ENCODE peak calls at places on chromosome 22, in seven cellular contexts. J, Y, O, Q, M, U and G are unnamed samples.

GRCh38 chr22:44729391-44730012 is 22.9 kb upstream of the ARHGAP8 start:
- DNase-seq in Q (no peak), J (peak; percentile 71), U (no peak), O (peak; percentile 88), Y (no peak), M (peak; percentile 82), G (peak; percentile 28)

GRCh38 chr22:27380826-27381225 is 420.7 kb downstream of the MN1 start:
- DNase-seq in O (no peak), Q (no peak), M (no peak), J (no peak), U (no peak), Y (no peak), G (no peak)

GRCh38 chr22:39715778-39716495 is 145.4 kb downstream of the CACNA1I start:
- DNase-seq in Q (no peak), U (no peak), Y (no peak), M (no peak), O (peak; percentile 59), J (no peak), G (no peak)

GRCh38 chr22:35561796-35562526 is 21.3 kb downstream of the RASD2 start:
- DNase-seq in J (peak; percentile 84), O (no peak), U (no peak), Q (no peak), Y (no peak), M (no peak), G (no peak)

GRCh38 chr22:44525872-44526271 is 27.8 kb upstream of the RTL6 start:
- DNase-seq in Y (no peak), J (peak; percentile 6), Q (no peak), U (no peak), O (no peak), M (no peak), G (no peak)

GRCh38 chr22:49973018-49973965 is 12.7 kb downstream of the PIM3 start:
- DNase-seq in U (no peak), Q (no peak), M (no peak), J (no peak), O (no peak), Y (no peak), G (no peak)

GRCh38 chr22:39219071-39220050 is 25.4 kb downstream of the PDGFB start:
- DNase-seq in U (no peak), J (no peak), Q (peak; percentile 52), O (peak; percentile 19), M (no peak), Y (no peak), G (no peak)

GRCh38 chr22:49884503-49885260 is 31.0 kb downstream of the ZBED4 start:
- DNase-seq in J (no peak), U (no peak), Q (no peak), M (no peak), Y (no peak), O (peak; percentile 63), G (no peak)

GRCh38 chr22:20866716-20867115 is 7.9 kb downstream of the SNAP29 start:
- DNase-seq in O (no peak), M (no peak), Q (no peak), U (no peak), Y (no peak), J (peak; percentile 28), G (no peak)

GRCh38 chr22:48945621-48946458 is 881.8 kb downstream of the BRD1 start:
- DNase-seq in Q (peak; percentile 72), O (peak; percentile 62), J (no peak), M (no peak), U (no peak), Y (no peak), G (no peak)

GRCh38 chr22:38298312-38299000 is 18.8 kb downstream of the CSNK1E start:
- DNase-seq in Y (no peak), O (peak; percentile 74), U (no peak), J (peak; percentile 88), Q (no peak), M (no peak), G (no peak)

GRCh38 chr22:10961043-10961860 is 4566.7 kb upstream of the OR11H1 start:
- DNase-seq in Q (no peak), J (no peak), O (peak; percentile 78), M (no peak), Y (no peak), U (no peak), G (no peak)

GRCh38 chr22:25404923-25405853 is 159.3 kb upstream of the GRK3 start:
- DNase-seq in O (peak; percentile 95), Q (no peak), Y (peak; percentile 49), U (no peak), J (peak; percentile 73), M (peak; percentile 79), G (peak; percentile 85)

GRCh38 chr22:45583504-45583903 is 80.8 kb downstream of the FBLN1 start:
- DNase-seq in J (no peak), O (peak; percentile 45), M (no peak), Y (no peak), U (no peak), Q (no peak), G (no peak)

GRCh38 chr22:39236321-39237275 is 8.2 kb downstream of the PDGFB start:
- DNase-seq in M (no peak), J (no peak), U (no peak), Q (no peak), O (no peak), Y (peak; percentile 95), G (peak; percentile 74)

GRCh38 chr22:35564975-35565867 is 24.6 kb downstream of the RASD2 start:
- DNase-seq in U (no peak), Q (no peak), M (no peak), Y (no peak), O (no peak), J (peak; percentile 78), G (no peak)

GRCh38 chr22:33969052-33969451 is 48.8 kb upstream of the LARGE1 start:
- DNase-seq in M (no peak), J (no peak), U (no peak), O (no peak), Y (no peak), Q (no peak), G (no peak)

GRCh38 chr22:20587206-20587958 is 80.0 kb downstream of the MED15 start:
- DNase-seq in M (no peak), O (peak; percentile 70), Q (no peak), J (no peak), Y (no peak), U (no peak), G (no peak)

GRCh38 chr22:44292007-44292370 is 20.8 kb downstream of the SHISAL1 start:
- DNase-seq in O (no peak), M (no peak), Y (no peak), U (no peak), J (no peak), Q (no peak), G (no peak)

GRCh38 chr22:48223488-48224190 is 1461.2 kb downstream of the TBC1D22A start:
- DNase-seq in U (no peak), Y (no peak), M (no peak), Q (no peak), O (peak; percentile 50), J (no peak), G (no peak)

GRCh38 chr22:26892401-26893033 is 235.1 kb downstream of the MIAT start:
- DNase-seq in J (no peak), Q (no peak), U (no peak), M (no peak), O (no peak), Y (no peak), G (peak; percentile 14)

GRCh38 chr22:29231971-29232959 is 26.6 kb downstream of the EMID1 start:
- DNase-seq in Q (no peak), O (peak; percentile 88), U (no peak), J (no peak), Y (no peak), M (peak; percentile 92), G (peak; percentile 48)
- TF ChIP-seq POLR2A in Q (no peak), O (no peak), U (no peak), J (no peak), Y (no peak), M (no peak), G (no peak)

DNA sequence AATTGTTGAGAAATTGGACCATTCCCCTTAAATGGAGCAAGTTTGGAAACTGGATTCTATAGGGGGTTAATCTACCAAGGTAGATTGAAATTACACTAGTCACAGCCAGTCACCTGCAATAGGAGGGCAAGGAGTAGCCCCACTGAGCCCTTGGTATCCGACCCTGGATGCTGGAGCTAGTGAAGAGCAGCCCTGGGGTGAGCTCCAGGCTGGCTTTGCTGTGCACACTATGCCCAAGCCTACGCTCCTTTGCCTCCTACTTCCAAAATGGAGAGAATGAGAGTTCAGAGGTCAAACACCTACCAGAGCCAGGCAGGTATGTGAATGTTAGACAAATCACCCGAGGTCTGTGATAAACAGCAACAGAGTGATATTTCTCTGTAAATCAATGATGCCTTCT is 23.7 kb downstream of the SNU13 start:
- DNase-seq in U (no peak), O (no peak), Q (peak; percentile 26), M (no peak), Y (no peak), J (no peak), G (no peak)
- TF ChIP-seq POLR2A in U (no peak), O (no peak), Q (no peak), M (no peak), Y (no peak), J (no peak), G (no peak)

GRCh38 chr22:19503367-19503766 is 20.8 kb downstream of the CLDN5 start:
- DNase-seq in O (no peak), J (no peak), M (no peak), Y (no peak), U (no peak), Q (no peak), G (no peak)

GRCh38 chr22:19505735-19506126 is 18.5 kb downstream of the CLDN5 start:
- DNase-seq in M (no peak), J (no peak), U (no peak), O (no peak), Q (no peak), Y (no peak), G (no peak)

GRCh38 chr22:19503869-19504268 is 20.3 kb downstream of the CLDN5 start:
- DNase-seq in M (no peak), O (no peak), Y (no peak), J (no peak), U (no peak), Q (no peak), G (no peak)

GRCh38 chr22:19506212-19506611 is 18.0 kb downstream of the CLDN5 start:
- DNase-seq in U (no peak), Q (no peak), O (no peak), Y (no peak), J (no peak), M (no peak), G (no peak)

GRCh38 chr22:19504900-19505734 is 19.1 kb downstream of the CLDN5 start:
- DNase-seq in Y (no peak), M (no peak), Q (no peak), J (no peak), U (no peak), O (no peak), G (no peak)
- TF ChIP-seq POLR2A in Y (no peak), M (no peak), Q (no peak), J (no peak), U (no peak), O (no peak), G (no peak)

GRCh38 chr22:46728470-46728869 is 9.6 kb downstream of the CERK start:
- DNase-seq in J (no peak), U (no peak), O (no peak), Y (no peak), M (no peak), Q (no peak), G (no peak)

GRCh38 chr22:46726066-46726985 is 11.7 kb downstream of the CERK start:
- DNase-seq in M (no peak), Q (no peak), U (no peak), J (no peak), O (no peak), Y (no peak), G (no peak)

GRCh38 chr22:46725096-46725495 is 13.0 kb downstream of the CERK start:
- DNase-seq in O (no peak), M (no peak), Y (no peak), J (no peak), U (no peak), Q (no peak), G (no peak)

GRCh38 chr22:46726986-46727317 is 11.1 kb downstream of the CERK start:
- DNase-seq in Q (no peak), O (no peak), M (no peak), J (no peak), Y (no peak), U (no peak), G (no peak)

GRCh38 chr22:46727813-46728364 is 10.2 kb downstream of the CERK start:
- DNase-seq in M (no peak), U (no peak), Y (no peak), Q (no peak), O (no peak), J (no peak), G (no peak)
- TF ChIP-seq POLR2A in M (no peak), U (no peak), Y (no peak), Q (no peak), O (no peak), J (no peak), G (no peak)